ENCODE peak calls at places on chromosome 22, in eight cellular contexts. V is A549, J is Peyer's patch, R is gastrocnemius medialis, L is HCT116, S is stomach, A is suprapubic skin, T is sigmoid colon. M is an unnamed sample.
A peak's percentile ranks its signal among the peaks of the same experiment; 100 is the strongest.

GRCh38 chr22:48902001-48902869 is 925.4 kb downstream of the BRD1 start:
- DNase-seq in V (no peak), J (no peak), R (no peak), L (no peak), S (no peak), A (peak; percentile 61), T (peak; percentile 36), M (no peak)

GRCh38 chr22:49783926-49784629 is 43.6 kb downstream of the BRD1 start:
- DNase-seq in V (no peak), J (no peak), R (no peak), L (no peak), S (no peak), A (no peak), T (peak; percentile 26), M (no peak)

GRCh38 chr22:45896153-45896951 is 80.6 kb downstream of the WNT7B start:
- DNase-seq in V (no peak), J (no peak), R (no peak), L (no peak), S (no peak), A (no peak), T (no peak), M (no peak)

GRCh38 chr22:50252081-50253045 is 1.3 kb upstream of the HDAC10 start:
- DNase-seq in V (peak; percentile 67), J (peak; percentile 83), R (peak; percentile 57), L (no peak), S (peak; percentile 84), A (peak; percentile 91), T (peak; percentile 89), M (peak; percentile 88)

GRCh38 chr22:37121887-37122591 is 12.5 kb upstream of the TMPRSS6 start:
- DNase-seq in V (peak; percentile 36), J (peak; percentile 88), R (no peak), L (no peak), S (peak; percentile 32), A (no peak), T (no peak), M (no peak)

GRCh38 chr22:36395922-36396321 is 8.2 kb upstream of the MYH9 start:
- DNase-seq in V (peak; percentile 65), J (no peak), R (no peak), L (no peak), S (no peak), A (no peak), T (no peak), M (no peak)

GRCh38 chr22:11066458-11067285 is 4461.3 kb upstream of the OR11H1 start:
- DNase-seq in V (no peak), J (no peak), R (no peak), L (no peak), S (no peak), A (peak; percentile 89), T (peak; percentile 78), M (peak; percentile 29)

GRCh38 chr22:28544431-28544868 is 135.2 kb downstream of the TTC28 start:
- DNase-seq in V (no peak), J (no peak), R (no peak), L (no peak), S (no peak), A (no peak), T (no peak), M (no peak)

GRCh38 chr22:45336971-45337431 is 27.3 kb downstream of the FAM118A start:
- DNase-seq in V (no peak), J (peak; percentile 18), R (peak; percentile 60), L (no peak), S (peak; percentile 84), A (peak; percentile 87), T (peak; percentile 87), M (peak; percentile 85)

GRCh38 chr22:47626428-47627390 is 864.3 kb downstream of the TBC1D22A start:
- DNase-seq in V (peak; percentile 25), J (peak; percentile 4), R (no peak), L (peak; percentile 6), S (no peak), A (no peak), T (peak; percentile 28), M (no peak)

GRCh38 chr22:47779474-47779873 is 1017.0 kb downstream of the TBC1D22A start:
- DNase-seq in V (no peak), J (no peak), R (no peak), L (no peak), S (no peak), A (no peak), T (no peak), M (no peak)

GRCh38 chr22:26589845-26590524 is at the start of gene TPST2:
- DNase-seq in V (peak; percentile 60), J (peak; percentile 78), R (peak; percentile 58), L (peak; percentile 19), S (peak; percentile 83), A (peak; percentile 83), T (peak; percentile 86), M (peak; percentile 86)

GRCh38 chr22:50613291-50613981 is 12.8 kb downstream of the MAPK8IP2 start:
- DNase-seq in V (no peak), J (no peak), R (peak; percentile 40), L (peak; percentile 68), S (peak; percentile 95), A (no peak), T (no peak), M (peak; percentile 48)

GRCh38 chr22:24466831-24467249 is 28.3 kb upstream of the UPB1 start:
- DNase-seq in V (peak; percentile 17), J (no peak), R (no peak), L (peak; percentile 6), S (no peak), A (no peak), T (no peak), M (peak; percentile 49)

GRCh38 chr22:36311386-36312085 is 58.6 kb downstream of the APOL1 start:
- DNase-seq in V (no peak), J (no peak), R (no peak), L (no peak), S (no peak), A (no peak), T (no peak), M (no peak)

GRCh38 chr22:47190276-47190956 is 428.0 kb downstream of the TBC1D22A start:
- DNase-seq in V (no peak), J (no peak), R (no peak), L (no peak), S (peak; percentile 22), A (peak; percentile 69), T (peak; percentile 47), M (peak; percentile 3)

GRCh38 chr22:47371263-47372090 is 609.0 kb downstream of the TBC1D22A start:
- DNase-seq in V (no peak), J (no peak), R (no peak), L (no peak), S (peak; percentile 16), A (no peak), T (peak; percentile 39), M (no peak)

GRCh38 chr22:19368876-19369275 is 62.7 kb downstream of the HIRA start:
- DNase-seq in V (no peak), J (no peak), R (no peak), L (no peak), S (no peak), A (no peak), T (peak; percentile 41), M (no peak)

GRCh38 chr22:37282385-37282677 is at the start of gene CYTH4:
- DNase-seq in V (no peak), J (peak; percentile 94), R (no peak), L (no peak), S (peak; percentile 70), A (no peak), T (peak; percentile 80), M (peak; percentile 61)

GRCh38 chr22:19876314-19876940 is 21.8 kb upstream of the GNB1L start:
- DNase-seq in V (peak; percentile 27), J (no peak), R (no peak), L (no peak), S (no peak), A (peak; percentile 69), T (peak; percentile 45), M (no peak)

GRCh38 chr22:24580276-24580675 is 12.6 kb downstream of the LRRC75B start:
- DNase-seq in V (no peak), J (no peak), R (no peak), L (no peak), S (no peak), A (no peak), T (no peak), M (no peak)

GRCh38 chr22:21444701-21445436 is 22.3 kb upstream of the TMEM191C start:
- DNase-seq in V (no peak), J (no peak), R (no peak), L (no peak), S (peak; percentile 22), A (peak; percentile 63), T (peak; percentile 63), M (peak; percentile 16)

GRCh38 chr22:45651931-45652528 is 19.6 kb upstream of the ATXN10 start:
- DNase-seq in V (no peak), J (no peak), R (no peak), L (no peak), S (no peak), A (no peak), T (no peak), M (no peak)

GRCh38 chr22:30940655-30941362 is 27.8 kb downstream of the MORC2 start:
- DNase-seq in V (no peak), J (peak; percentile 34), R (no peak), L (no peak), S (no peak), A (no peak), T (no peak), M (no peak)
- TF ChIP-seq POLR2A in V (no peak), J (no peak), R (no peak), L (no peak), S (no peak), A (no peak), T (no peak), M (no peak)

GRCh38 chr22:22704156-22704946 is 59.9 kb downstream of the GGTLC2 start:
- DNase-seq in V (no peak), J (no peak), R (no peak), L (no peak), S (no peak), A (no peak), T (no peak), M (no peak)
- TF ChIP-seq POLR2A in V (no peak), J (no peak), R (no peak), L (no peak), S (no peak), A (no peak), T (no peak), M (no peak)

GRCh38 chr22:41931701-41932269 is 5.2 kb upstream of the TNFRSF13C start:
- DNase-seq in V (no peak), J (peak; percentile 68), R (no peak), L (no peak), S (no peak), A (no peak), T (no peak), M (no peak)
- TF ChIP-seq POLR2A in V (no peak), J (no peak), R (no peak), L (no peak), S (no peak), A (no peak), T (no peak), M (no peak)

DNA sequence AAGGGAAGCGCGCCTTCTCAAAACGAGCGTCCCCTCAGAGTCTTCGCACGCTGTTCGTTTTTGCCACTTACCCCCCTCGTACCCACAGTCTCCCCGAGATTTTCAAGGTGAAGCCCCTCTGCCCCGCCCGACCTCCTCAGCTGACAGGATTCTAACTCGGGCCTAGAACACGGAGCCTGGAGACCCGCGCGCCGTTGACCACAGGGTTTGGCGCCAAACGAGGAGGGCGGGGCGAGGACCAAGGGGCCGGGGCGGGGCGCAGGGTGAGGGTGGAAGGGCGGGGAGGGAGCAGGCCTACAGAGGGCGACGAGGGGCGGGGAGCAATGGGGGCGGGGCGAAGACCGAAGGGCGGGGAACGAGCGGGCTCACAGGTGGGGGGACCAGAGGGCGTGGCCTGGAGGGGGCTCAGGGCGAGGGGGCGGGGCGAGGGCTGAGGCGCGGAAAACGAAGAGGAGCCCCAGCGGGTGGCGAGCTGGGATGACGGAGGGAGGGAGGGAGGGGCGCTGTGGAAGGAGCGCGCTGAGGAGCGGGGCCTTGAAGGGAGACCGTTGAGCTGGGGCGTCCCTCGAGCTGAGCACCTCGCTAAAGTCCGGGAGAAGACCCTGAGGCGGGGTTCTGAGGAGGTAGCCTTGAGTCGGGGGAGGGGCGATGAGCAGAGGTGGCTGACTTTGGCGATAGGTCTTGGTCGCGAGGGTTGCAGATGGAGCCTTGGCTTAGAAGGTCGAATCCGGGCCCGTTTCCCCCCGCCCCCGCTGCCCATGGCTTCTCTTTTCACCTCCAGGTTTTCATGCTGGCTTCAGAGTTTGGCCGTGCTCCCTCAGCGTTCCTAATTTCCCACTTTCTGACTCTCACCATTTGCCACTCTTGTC is at the start of gene DMC1:
- DNase-seq in V (peak; percentile 91), J (peak; percentile 99), R (peak; percentile 86), L (peak; percentile 79), S (peak; percentile 95), A (peak; percentile 97), T (peak; percentile 98), M (peak; percentile 96)
- TF ChIP-seq POLR2A in V (peak; percentile 26), J (no peak), R (peak; percentile 53), L (no peak), S (no peak), A (no peak), T (peak; percentile 16), M (peak; percentile 46)